ENCODE peak calls at places on chromosome 11, in eight cellular contexts. One of them, this sample, is unnamed. For H3K4me1, the result is how much of the 10 kb centered on the place peaks cover.

GRCh38 chr11:32792948-32793475 is 1.4 kb downstream of the CCDC73 start:
- DNase-seq in effector memory CD4-positive, alpha-beta T cell: peak
- DNase-seq in tibial nerve: peak
- DNase-seq in right lobe of liver: peak
- DNase-seq in SJSA1: peak
- DNase-seq in tibial artery: peak
- DNase-seq in CD4-positive, CD25-positive, alpha-beta regulatory T cell: peak
- DNase-seq in ovary: peak
- DNase-seq in this sample: peak

GRCh38 chr11:40054631-40055030 is 1404.8 kb downstream of the LRRC4C start:
- DNase-seq in effector memory CD4-positive, alpha-beta T cell: no peak
- DNase-seq in tibial nerve: no peak
- DNase-seq in right lobe of liver: no peak
- DNase-seq in SJSA1: no peak
- DNase-seq in tibial artery: no peak
- DNase-seq in CD4-positive, CD25-positive, alpha-beta regulatory T cell: no peak
- DNase-seq in ovary: no peak
- DNase-seq in this sample: no peak

GRCh38 chr11:125408281-125408680 is 87.8 kb downstream of the FEZ1 start:
- DNase-seq in effector memory CD4-positive, alpha-beta T cell: no peak
- DNase-seq in tibial nerve: no peak
- DNase-seq in right lobe of liver: no peak
- DNase-seq in SJSA1: no peak
- DNase-seq in tibial artery: no peak
- DNase-seq in CD4-positive, CD25-positive, alpha-beta regulatory T cell: no peak
- DNase-seq in ovary: no peak
- DNase-seq in this sample: no peak

GRCh38 chr11:1019321-1019910 is 17.1 kb downstream of the MUC6 start:
- DNase-seq in effector memory CD4-positive, alpha-beta T cell: no peak
- DNase-seq in tibial nerve: no peak
- DNase-seq in right lobe of liver: no peak
- DNase-seq in SJSA1: no peak
- DNase-seq in tibial artery: no peak
- DNase-seq in CD4-positive, CD25-positive, alpha-beta regulatory T cell: no peak
- DNase-seq in ovary: no peak
- DNase-seq in this sample: no peak

GRCh38 chr11:110128161-110128560 is 35.0 kb downstream of the ZC3H12C start:
- DNase-seq in effector memory CD4-positive, alpha-beta T cell: no peak
- DNase-seq in tibial nerve: no peak
- DNase-seq in right lobe of liver: no peak
- DNase-seq in SJSA1: no peak
- DNase-seq in tibial artery: no peak
- DNase-seq in CD4-positive, CD25-positive, alpha-beta regulatory T cell: no peak
- DNase-seq in ovary: no peak
- DNase-seq in this sample: no peak

GRCh38 chr11:65391007-65391406 is 4.6 kb downstream of the FRMD8 start:
- DNase-seq in effector memory CD4-positive, alpha-beta T cell: no peak
- DNase-seq in tibial nerve: no peak
- DNase-seq in right lobe of liver: no peak
- DNase-seq in SJSA1: peak
- DNase-seq in tibial artery: no peak
- DNase-seq in CD4-positive, CD25-positive, alpha-beta regulatory T cell: no peak
- DNase-seq in ovary: peak
- DNase-seq in this sample: no peak

GRCh38 chr11:57566035-57566504 is 1.4 kb downstream of the UBE2L6 start:
- DNase-seq in effector memory CD4-positive, alpha-beta T cell: no peak
- DNase-seq in tibial nerve: peak
- DNase-seq in right lobe of liver: no peak
- DNase-seq in SJSA1: no peak
- DNase-seq in tibial artery: peak
- DNase-seq in CD4-positive, CD25-positive, alpha-beta regulatory T cell: peak
- DNase-seq in ovary: no peak
- DNase-seq in this sample: no peak

GRCh38 chr11:43556269-43556668 is 124.3 kb upstream of the HSD17B12 start:
- DNase-seq in effector memory CD4-positive, alpha-beta T cell: no peak
- DNase-seq in tibial nerve: no peak
- DNase-seq in right lobe of liver: no peak
- DNase-seq in SJSA1: no peak
- DNase-seq in tibial artery: no peak
- DNase-seq in CD4-positive, CD25-positive, alpha-beta regulatory T cell: no peak
- DNase-seq in ovary: no peak
- DNase-seq in this sample: no peak

GRCh38 chr11:44327730-44328691 is 18.1 kb upstream of the ALX4 start:
- DNase-seq in effector memory CD4-positive, alpha-beta T cell: no peak
- DNase-seq in tibial nerve: no peak
- DNase-seq in right lobe of liver: no peak
- DNase-seq in SJSA1: no peak
- DNase-seq in tibial artery: no peak
- DNase-seq in CD4-positive, CD25-positive, alpha-beta regulatory T cell: no peak
- DNase-seq in ovary: no peak
- DNase-seq in this sample: no peak

GRCh38 chr11:121929581-121929980 is 186.4 kb downstream of the BLID start:
- DNase-seq in effector memory CD4-positive, alpha-beta T cell: no peak
- DNase-seq in tibial nerve: peak
- DNase-seq in right lobe of liver: no peak
- DNase-seq in SJSA1: no peak
- DNase-seq in tibial artery: no peak
- DNase-seq in CD4-positive, CD25-positive, alpha-beta regulatory T cell: no peak
- DNase-seq in ovary: peak
- DNase-seq in this sample: no peak

GRCh38 chr11:68550485-68550817 is 89.9 kb downstream of the PPP6R3 start:
- DNase-seq in effector memory CD4-positive, alpha-beta T cell: no peak
- DNase-seq in tibial nerve: no peak
- DNase-seq in right lobe of liver: no peak
- DNase-seq in SJSA1: no peak
- DNase-seq in tibial artery: no peak
- DNase-seq in CD4-positive, CD25-positive, alpha-beta regulatory T cell: no peak
- DNase-seq in ovary: no peak
- DNase-seq in this sample: no peak

GRCh38 chr11:131977854-131978253 is 607.4 kb downstream of the NTM start:
- DNase-seq in effector memory CD4-positive, alpha-beta T cell: no peak
- DNase-seq in tibial nerve: no peak
- DNase-seq in right lobe of liver: no peak
- DNase-seq in SJSA1: peak
- DNase-seq in tibial artery: no peak
- DNase-seq in CD4-positive, CD25-positive, alpha-beta regulatory T cell: no peak
- DNase-seq in ovary: no peak
- DNase-seq in this sample: no peak

GRCh38 chr11:32893947-32894827 is 1.6 kb downstream of the QSER1 start:
- DNase-seq in effector memory CD4-positive, alpha-beta T cell: no peak
- DNase-seq in tibial nerve: peak
- DNase-seq in right lobe of liver: no peak
- DNase-seq in SJSA1: peak
- DNase-seq in tibial artery: no peak
- DNase-seq in CD4-positive, CD25-positive, alpha-beta regulatory T cell: peak
- DNase-seq in ovary: no peak
- DNase-seq in this sample: no peak

GRCh38 chr11:63884191-63884590 is 32.8 kb downstream of the RCOR2 start:
- DNase-seq in effector memory CD4-positive, alpha-beta T cell: no peak
- DNase-seq in tibial nerve: no peak
- DNase-seq in right lobe of liver: no peak
- DNase-seq in SJSA1: no peak
- DNase-seq in tibial artery: no peak
- DNase-seq in CD4-positive, CD25-positive, alpha-beta regulatory T cell: no peak
- DNase-seq in ovary: no peak
- DNase-seq in this sample: no peak

GRCh38 chr11:57638811-57639320 is 10.8 kb downstream of the YPEL4 start:
- DNase-seq in effector memory CD4-positive, alpha-beta T cell: no peak
- DNase-seq in tibial nerve: no peak
- DNase-seq in right lobe of liver: no peak
- DNase-seq in SJSA1: no peak
- DNase-seq in tibial artery: no peak
- DNase-seq in CD4-positive, CD25-positive, alpha-beta regulatory T cell: no peak
- DNase-seq in ovary: peak
- DNase-seq in this sample: no peak

GRCh38 chr11:123577081-123577598 is 77.3 kb downstream of the SCN3B start:
- DNase-seq in effector memory CD4-positive, alpha-beta T cell: no peak
- DNase-seq in tibial nerve: peak
- DNase-seq in right lobe of liver: peak
- DNase-seq in SJSA1: peak
- DNase-seq in tibial artery: peak
- DNase-seq in CD4-positive, CD25-positive, alpha-beta regulatory T cell: peak
- DNase-seq in ovary: peak
- DNase-seq in this sample: peak

GRCh38 chr11:61787928-61788491 is 4.4 kb downstream of the TMEM258 start:
- DNase-seq in effector memory CD4-positive, alpha-beta T cell: no peak
- DNase-seq in tibial nerve: no peak
- DNase-seq in right lobe of liver: no peak
- DNase-seq in SJSA1: no peak
- DNase-seq in tibial artery: no peak
- DNase-seq in CD4-positive, CD25-positive, alpha-beta regulatory T cell: no peak
- DNase-seq in ovary: no peak
- DNase-seq in this sample: no peak

GRCh38 chr11:75477614-75477935 is 44.6 kb upstream of the KLHL35 start:
- DNase-seq in effector memory CD4-positive, alpha-beta T cell: no peak
- DNase-seq in tibial nerve: no peak
- DNase-seq in right lobe of liver: no peak
- DNase-seq in SJSA1: no peak
- DNase-seq in tibial artery: no peak
- DNase-seq in CD4-positive, CD25-positive, alpha-beta regulatory T cell: no peak
- DNase-seq in ovary: no peak
- DNase-seq in this sample: no peak

GRCh38 chr11:1131033-1131911 is 26.5 kb upstream of the MUC5AC start:
- DNase-seq in effector memory CD4-positive, alpha-beta T cell: no peak
- DNase-seq in tibial nerve: no peak
- DNase-seq in right lobe of liver: no peak
- DNase-seq in SJSA1: no peak
- DNase-seq in tibial artery: no peak
- DNase-seq in CD4-positive, CD25-positive, alpha-beta regulatory T cell: no peak
- DNase-seq in ovary: no peak
- DNase-seq in this sample: no peak

GRCh38 chr11:57460017-57460755 is at the start of gene RTN4RL2:
- DNase-seq in effector memory CD4-positive, alpha-beta T cell: no peak
- DNase-seq in tibial nerve: no peak
- DNase-seq in right lobe of liver: peak
- DNase-seq in SJSA1: peak
- DNase-seq in tibial artery: peak
- DNase-seq in CD4-positive, CD25-positive, alpha-beta regulatory T cell: no peak
- DNase-seq in ovary: no peak
- DNase-seq in this sample: peak

GRCh38 chr11:14022821-14023220 is 60.3 kb downstream of the SPON1 start:
- DNase-seq in effector memory CD4-positive, alpha-beta T cell: no peak
- DNase-seq in tibial nerve: no peak
- DNase-seq in right lobe of liver: no peak
- DNase-seq in SJSA1: no peak
- DNase-seq in tibial artery: no peak
- DNase-seq in CD4-positive, CD25-positive, alpha-beta regulatory T cell: no peak
- DNase-seq in ovary: no peak
- DNase-seq in this sample: no peak

GRCh38 chr11:2762031-2762380 is 62.2 kb upstream of the KCNQ1OT1 start:
- DNase-seq in effector memory CD4-positive, alpha-beta T cell: no peak
- DNase-seq in tibial nerve: no peak
- DNase-seq in right lobe of liver: peak
- DNase-seq in SJSA1: no peak
- DNase-seq in tibial artery: no peak
- DNase-seq in CD4-positive, CD25-positive, alpha-beta regulatory T cell: no peak
- DNase-seq in ovary: no peak
- DNase-seq in this sample: no peak

GRCh38 chr11:130561441-130561881 is 113.0 kb downstream of the ADAMTS15 start:
- DNase-seq in effector memory CD4-positive, alpha-beta T cell: no peak
- DNase-seq in tibial nerve: no peak
- DNase-seq in right lobe of liver: no peak
- DNase-seq in SJSA1: no peak
- DNase-seq in tibial artery: no peak
- DNase-seq in CD4-positive, CD25-positive, alpha-beta regulatory T cell: no peak
- DNase-seq in ovary: no peak
- DNase-seq in this sample: no peak

GRCh38 chr11:12516387-12517110 is 139.2 kb downstream of the PARVA start:
- DNase-seq in effector memory CD4-positive, alpha-beta T cell: no peak
- DNase-seq in tibial nerve: no peak
- DNase-seq in right lobe of liver: no peak
- DNase-seq in SJSA1: no peak
- DNase-seq in tibial artery: peak
- DNase-seq in CD4-positive, CD25-positive, alpha-beta regulatory T cell: no peak
- DNase-seq in ovary: no peak
- DNase-seq in this sample: no peak
- H3K27ac ChIP-seq in effector memory CD4-positive, alpha-beta T cell: no peak
- H3K27ac ChIP-seq in tibial nerve: peak
- H3K27ac ChIP-seq in right lobe of liver: no peak
- H3K27ac ChIP-seq in SJSA1: no peak
- H3K27ac ChIP-seq in tibial artery: no peak
- H3K27ac ChIP-seq in CD4-positive, CD25-positive, alpha-beta regulatory T cell: no peak
- H3K27ac ChIP-seq in ovary: no peak
- H3K27ac ChIP-seq in this sample: no peak

DNA sequence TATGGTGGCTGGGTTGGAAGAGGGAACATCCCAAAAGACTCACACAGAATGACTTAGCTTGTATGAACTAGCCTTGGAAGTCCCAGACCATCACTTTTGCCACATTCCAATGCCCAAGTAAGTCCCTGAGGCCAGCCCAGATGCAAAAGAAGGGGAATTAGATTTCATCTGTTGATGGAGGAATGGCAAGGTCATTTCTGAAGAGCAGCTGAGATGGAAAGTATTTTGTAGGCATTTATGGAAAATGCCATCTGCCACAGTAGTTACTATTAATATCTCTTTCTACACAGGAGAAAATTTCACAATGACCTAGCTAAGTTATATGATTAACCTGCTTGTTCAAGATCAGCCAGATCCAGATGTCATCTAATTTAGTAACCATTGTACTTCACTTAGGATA is 58.8 kb downstream of the ENDOD1 start:
- DNase-seq in effector memory CD4-positive, alpha-beta T cell: no peak
- DNase-seq in tibial nerve: no peak
- DNase-seq in right lobe of liver: no peak
- DNase-seq in SJSA1: no peak
- DNase-seq in tibial artery: no peak
- DNase-seq in CD4-positive, CD25-positive, alpha-beta regulatory T cell: no peak
- DNase-seq in ovary: no peak
- DNase-seq in this sample: no peak
- H3K4me1 ChIP-seq in effector memory CD4-positive, alpha-beta T cell: under half
- H3K4me1 ChIP-seq in tibial nerve: under half
- H3K4me1 ChIP-seq in right lobe of liver: under half
- H3K4me1 ChIP-seq in SJSA1: under half
- H3K4me1 ChIP-seq in tibial artery: under half
- H3K4me1 ChIP-seq in CD4-positive, CD25-positive, alpha-beta regulatory T cell: under half
- H3K4me1 ChIP-seq in ovary: under half
- H3K4me1 ChIP-seq in this sample: under half

GRCh38 chr11:15471709-15472404 is 357.1 kb downstream of the INSC start:
- DNase-seq in effector memory CD4-positive, alpha-beta T cell: no peak
- DNase-seq in tibial nerve: no peak
- DNase-seq in right lobe of liver: no peak
- DNase-seq in SJSA1: no peak
- DNase-seq in tibial artery: no peak
- DNase-seq in CD4-positive, CD25-positive, alpha-beta regulatory T cell: no peak
- DNase-seq in ovary: no peak
- DNase-seq in this sample: no peak
- H3K27ac ChIP-seq in effector memory CD4-positive, alpha-beta T cell: no peak
- H3K27ac ChIP-seq in tibial nerve: no peak
- H3K27ac ChIP-seq in right lobe of liver: no peak
- H3K27ac ChIP-seq in SJSA1: no peak
- H3K27ac ChIP-seq in tibial artery: no peak
- H3K27ac ChIP-seq in CD4-positive, CD25-positive, alpha-beta regulatory T cell: no peak
- H3K27ac ChIP-seq in ovary: no peak
- H3K27ac ChIP-seq in this sample: no peak

DNA sequence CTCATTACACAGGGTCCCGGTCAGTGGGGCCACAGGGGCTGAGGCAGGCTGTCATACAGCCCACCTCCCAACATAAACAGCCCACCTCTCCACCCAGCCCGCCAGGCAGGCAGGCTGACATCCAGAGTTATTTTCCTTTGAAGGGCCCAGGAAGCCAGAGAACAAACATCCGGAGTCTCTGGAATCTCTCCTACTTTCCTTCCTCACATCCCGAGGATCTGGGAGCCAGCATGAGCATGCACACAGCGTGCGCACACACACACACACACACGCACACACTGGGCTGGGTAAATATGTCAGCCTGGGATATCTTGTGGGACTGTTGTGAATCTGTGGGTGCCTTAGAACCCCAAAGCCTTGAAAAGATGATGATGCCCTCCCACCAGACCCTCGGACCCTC is 55.4 kb downstream of the PDE2A start:
- DNase-seq in effector memory CD4-positive, alpha-beta T cell: no peak
- DNase-seq in tibial nerve: no peak
- DNase-seq in right lobe of liver: no peak
- DNase-seq in SJSA1: no peak
- DNase-seq in tibial artery: no peak
- DNase-seq in CD4-positive, CD25-positive, alpha-beta regulatory T cell: no peak
- DNase-seq in ovary: no peak
- DNase-seq in this sample: no peak
- H3K4me1 ChIP-seq in effector memory CD4-positive, alpha-beta T cell: under half
- H3K4me1 ChIP-seq in tibial nerve: under half
- H3K4me1 ChIP-seq in right lobe of liver: under half
- H3K4me1 ChIP-seq in SJSA1: under half
- H3K4me1 ChIP-seq in tibial artery: under half
- H3K4me1 ChIP-seq in CD4-positive, CD25-positive, alpha-beta regulatory T cell: under half
- H3K4me1 ChIP-seq in ovary: under half
- H3K4me1 ChIP-seq in this sample: under half

This sample was measured in CD8-positive, alpha-beta T cell.